ENCODE peak calls at places on chromosomes 11 and 22, in nine cellular contexts. A is mammary epithelial cell, T is AG10803, B is uterus, D is body of pancreas, K is suprapubic skin, W is right atrium auricular region, E is cardiac muscle cell, H is psoas muscle. Y is an unnamed sample.

GRCh38 chr22:19620742-19621371 is 93.4 kb upstream of the SEPTIN5 start:
- DNase-seq in A (no peak), T (no peak), B (peak; percentile 62), D (no peak), K (no peak), W (no peak), E (no peak), H (no peak), Y (no peak)

GRCh38 chr22:38346506-38346905 is 29.3 kb upstream of the CSNK1E start:
- DNase-seq in A (no peak), T (no peak), B (no peak), D (peak; percentile 6), K (peak; percentile 75), W (peak; percentile 55), E (no peak), H (no peak), Y (no peak)

GRCh38 chr11:67697846-67698245 is 23.4 kb upstream of the ALDH3B2 start:
- DNase-seq in A (no peak), T (no peak), B (no peak), D (no peak), K (no peak), W (no peak), E (no peak), H (no peak), Y (no peak)

GRCh38 chr22:37419916-37420655 is 7.2 kb downstream of the ELFN2 start:
- DNase-seq in A (peak; percentile 41), T (no peak), B (no peak), D (no peak), K (no peak), W (no peak), E (peak; percentile 34), H (no peak), Y (peak; percentile 17)

GRCh38 chr11:20221546-20221945 is 61.3 kb upstream of the DBX1 start:
- DNase-seq in A (no peak), T (no peak), B (no peak), D (no peak), K (no peak), W (no peak), E (no peak), H (no peak), Y (no peak)

GRCh38 chr11:118198370-118198769 is 21.9 kb upstream of the SCN2B start:
- DNase-seq in A (peak; percentile 29), T (peak; percentile 50), B (peak; percentile 76), D (peak; percentile 85), K (peak; percentile 86), W (peak; percentile 80), E (peak; percentile 77), H (peak; percentile 80), Y (peak; percentile 44)

GRCh38 chr22:29314074-29314473 is 1.4 kb downstream of the RASL10A start:
- DNase-seq in A (no peak), T (no peak), B (no peak), D (peak; percentile 29), K (no peak), W (no peak), E (no peak), H (no peak), Y (no peak)

GRCh38 chr11:122617297-122617696 is 38.2 kb upstream of the UBASH3B start:
- DNase-seq in A (peak; percentile 84), T (no peak), B (no peak), D (no peak), K (no peak), W (no peak), E (no peak), H (no peak), Y (peak; percentile 4)

GRCh38 chr11:114298701-114299090 is 2.5 kb downstream of the NNMT start:
- DNase-seq in A (no peak), T (no peak), B (no peak), D (no peak), K (no peak), W (no peak), E (no peak), H (no peak), Y (no peak)

GRCh38 chr11:2576536-2576935 is 123.3 kb downstream of the KCNQ1OT1 start:
- DNase-seq in A (no peak), T (no peak), B (peak; percentile 5), D (peak; percentile 7), K (no peak), W (no peak), E (no peak), H (peak; percentile 5), Y (no peak)

GRCh38 chr11:21472256-21472655 is 720.6 kb upstream of the ANO5 start:
- DNase-seq in A (peak; percentile 19), T (no peak), B (no peak), D (no peak), K (no peak), W (no peak), E (no peak), H (no peak), Y (no peak)

GRCh38 chr11:21474529-21474928 is 718.4 kb upstream of the ANO5 start:
- DNase-seq in A (no peak), T (no peak), B (no peak), D (no peak), K (no peak), W (no peak), E (no peak), H (no peak), Y (no peak)

GRCh38 chr11:21475276-21475675 is 717.6 kb upstream of the ANO5 start:
- DNase-seq in A (no peak), T (no peak), B (no peak), D (no peak), K (no peak), W (no peak), E (no peak), H (no peak), Y (no peak)

GRCh38 chr11:21476588-21476987 is 716.3 kb upstream of the ANO5 start:
- DNase-seq in A (no peak), T (no peak), B (no peak), D (no peak), K (no peak), W (no peak), E (no peak), H (no peak), Y (no peak)
- H3K4me3 ChIP-seq in A (no peak overlapping the region), T (no peak overlapping the region), B (no peak overlapping the region), D (no peak overlapping the region), K (no peak overlapping the region), W (no peak overlapping the region), E (no peak overlapping the region), H (no peak overlapping the region), Y (no peak overlapping the region)

GRCh38 chr22:36288571-36289405 is 35.9 kb downstream of the APOL1 start:
- DNase-seq in A (no peak), T (no peak), B (no peak), D (no peak), K (no peak), W (no peak), E (no peak), H (no peak), Y (no peak)
- H3K4me3 ChIP-seq in A (no peak overlapping the region), T (no peak overlapping the region), B (no peak overlapping the region), D (no peak overlapping the region), K (no peak overlapping the region), W (no peak overlapping the region), E (no peak overlapping the region), H (no peak overlapping the region), Y (no peak overlapping the region)

DNA sequence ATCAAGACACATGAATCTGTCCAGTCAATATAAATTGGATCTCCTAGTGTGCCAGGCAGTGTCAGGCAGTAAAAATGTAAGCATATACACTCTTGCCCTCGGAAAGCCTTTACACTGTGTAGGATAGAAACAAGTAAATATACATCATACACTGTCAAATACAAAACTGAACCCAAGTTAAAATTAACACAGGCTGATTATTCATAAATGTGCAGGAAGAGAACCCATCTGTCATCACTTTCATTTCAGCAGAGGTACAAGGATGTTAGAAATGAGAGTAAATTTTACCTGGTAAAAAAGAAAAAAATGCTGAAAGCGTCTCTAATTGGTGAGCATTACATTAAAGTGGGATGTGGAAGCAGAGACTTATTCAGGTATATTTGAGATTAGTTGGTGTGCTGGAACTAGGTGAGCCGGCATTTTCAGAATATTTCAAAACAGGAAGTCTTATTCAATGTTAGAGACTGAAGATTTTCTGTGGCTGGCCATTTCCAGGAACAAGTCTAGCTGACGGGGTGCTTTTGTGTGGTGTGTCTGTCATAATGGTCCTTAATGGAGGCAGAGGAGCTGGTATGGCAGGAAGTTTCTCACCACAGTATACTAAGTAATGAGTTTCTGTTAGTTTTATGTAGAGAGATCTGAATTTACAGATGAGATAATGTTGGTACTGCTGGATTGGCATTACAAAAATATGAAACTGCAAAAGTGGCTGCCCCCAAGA is 192.6 kb downstream of the CASP12 start:
- DNase-seq in A (peak; percentile 8), T (peak; percentile 1), B (peak; percentile 14), D (peak; percentile 11), K (no peak), W (peak; percentile 59), E (no peak), H (peak; percentile 16), Y (peak; percentile 18)
- H3K4me3 ChIP-seq in A (no peak overlapping the region), T (no peak overlapping the region), B (no peak overlapping the region), D (no peak overlapping the region), K (no peak overlapping the region), W (no peak overlapping the region), E (no peak overlapping the region), H (no peak overlapping the region), Y (no peak overlapping the region)

DNA sequence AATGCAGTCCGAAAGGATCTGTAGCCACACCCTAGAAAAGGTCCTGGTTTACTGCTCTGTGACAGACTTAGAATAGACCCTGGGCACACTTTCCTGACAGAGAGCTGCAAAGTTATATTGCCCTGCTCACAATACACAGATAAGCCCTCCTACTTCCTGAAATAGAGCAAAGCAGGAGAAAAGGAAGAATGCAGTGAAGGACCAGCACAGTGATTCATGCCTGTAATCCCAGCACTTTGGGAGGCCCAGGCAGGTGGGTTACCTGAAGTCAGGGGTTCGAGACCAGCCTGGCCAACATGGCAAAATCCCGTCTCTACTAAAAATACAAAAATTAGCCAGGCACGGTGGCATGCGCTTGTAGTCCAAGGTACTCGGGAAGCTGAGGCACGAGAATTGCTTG is 2.1 kb downstream of the CYB561A3 start:
- DNase-seq in A (no peak), T (no peak), B (no peak), D (no peak), K (no peak), W (no peak), E (no peak), H (no peak), Y (no peak)
- H3K4me3 ChIP-seq in A (no peak overlapping the region), T (no peak overlapping the region), B (no peak overlapping the region), D (no peak overlapping the region), K (no peak overlapping the region), W (no peak overlapping the region), E (no peak overlapping the region), H (no peak overlapping the region), Y (no peak overlapping the region)